ENCODE peak calls at places on chromosomes 16 and 17, in five cellular contexts. W, B, M, C and G are unnamed samples.

GRCh38 chr16:30051518-30051917 is 14.0 kb upstream of the ALDOA start:
- DNase-seq in M (no peak), B (no peak), W (no peak), C (peak; percentile 37), G (peak; percentile 96)

GRCh38 chr17:72576289-72576759 is 455.5 kb downstream of the SOX9 start:
- DNase-seq in B (peak; percentile 72), C (no peak), W (peak; percentile 78), M (no peak), G (no peak)

GRCh38 chr16:46650224-46650623 is 29.0 kb upstream of the SHCBP1 start:
- DNase-seq in M (no peak), B (no peak), C (no peak), W (no peak), G (peak; percentile 91)

GRCh38 chr16:397736-398332 is 835 bp downstream of the NME4 start:
- DNase-seq in M (peak; percentile 89), W (peak; percentile 91), B (peak; percentile 87), C (peak; percentile 57), G (peak; percentile 99)

GRCh38 chr16:4283939-4284338 is 11.1 kb upstream of the TFAP4 start:
- DNase-seq in W (no peak), B (no peak), C (peak; percentile 62), M (no peak), G (peak; percentile 79)

GRCh38 chr17:75754378-75755204 is 10.4 kb downstream of the GALK1 start:
- DNase-seq in B (no peak), M (no peak), C (no peak), W (no peak), G (peak; percentile 72)

GRCh38 chr17:34852614-34853013 is 108.6 kb downstream of the CCT6B start:
- DNase-seq in M (no peak), C (no peak), B (peak; percentile 53), W (no peak), G (no peak)

GRCh38 chr17:48393271-48393670 is 36.7 kb downstream of the SKAP1 start:
- DNase-seq in C (no peak), B (no peak), W (no peak), M (no peak), G (no peak)

GRCh38 chr17:16106161-16106891 is 106.7 kb downstream of the TTC19 start:
- DNase-seq in C (no peak), M (peak; percentile 34), B (no peak), W (no peak), G (peak; percentile 84)

GRCh38 chr17:16104189-16104588 is 104.6 kb downstream of the TTC19 start:
- DNase-seq in M (no peak), B (no peak), C (no peak), W (no peak), G (peak; percentile 48)

GRCh38 chr17:16107165-16107770 is 107.6 kb downstream of the TTC19 start:
- DNase-seq in M (no peak), C (no peak), W (no peak), B (no peak), G (no peak)

GRCh38 chr17:16100737-16101400 is 101.2 kb downstream of the TTC19 start:
- DNase-seq in C (peak; percentile 73), W (no peak), M (no peak), B (no peak), G (no peak)

DNA sequence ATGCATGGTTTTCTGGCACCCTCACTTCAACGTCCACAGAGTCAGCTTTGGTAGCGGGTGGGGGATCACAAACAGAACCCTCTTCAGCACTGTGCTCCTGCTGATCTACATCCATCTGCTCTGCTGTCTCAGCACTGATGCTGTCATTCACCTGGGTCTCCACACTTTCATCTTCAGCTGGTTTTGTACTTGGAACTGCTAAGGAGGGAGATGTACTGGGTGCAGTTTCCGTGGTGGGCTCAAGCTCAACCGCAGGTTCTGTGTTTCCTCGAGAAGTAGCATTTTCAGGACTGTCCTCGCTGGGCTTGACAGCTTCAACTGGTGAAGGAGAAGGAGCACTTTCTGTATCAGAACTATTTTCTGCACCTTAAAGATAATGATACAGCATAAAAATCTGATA is 101.8 kb downstream of the TTC19 start:
- DNase-seq in B (no peak), C (no peak), W (no peak), M (no peak), G (no peak)
- H3K4me2 ChIP-seq in B (no peak overlapping the region), C (no peak overlapping the region), W (no peak overlapping the region), M (no peak overlapping the region), G (no peak overlapping the region)

DNA sequence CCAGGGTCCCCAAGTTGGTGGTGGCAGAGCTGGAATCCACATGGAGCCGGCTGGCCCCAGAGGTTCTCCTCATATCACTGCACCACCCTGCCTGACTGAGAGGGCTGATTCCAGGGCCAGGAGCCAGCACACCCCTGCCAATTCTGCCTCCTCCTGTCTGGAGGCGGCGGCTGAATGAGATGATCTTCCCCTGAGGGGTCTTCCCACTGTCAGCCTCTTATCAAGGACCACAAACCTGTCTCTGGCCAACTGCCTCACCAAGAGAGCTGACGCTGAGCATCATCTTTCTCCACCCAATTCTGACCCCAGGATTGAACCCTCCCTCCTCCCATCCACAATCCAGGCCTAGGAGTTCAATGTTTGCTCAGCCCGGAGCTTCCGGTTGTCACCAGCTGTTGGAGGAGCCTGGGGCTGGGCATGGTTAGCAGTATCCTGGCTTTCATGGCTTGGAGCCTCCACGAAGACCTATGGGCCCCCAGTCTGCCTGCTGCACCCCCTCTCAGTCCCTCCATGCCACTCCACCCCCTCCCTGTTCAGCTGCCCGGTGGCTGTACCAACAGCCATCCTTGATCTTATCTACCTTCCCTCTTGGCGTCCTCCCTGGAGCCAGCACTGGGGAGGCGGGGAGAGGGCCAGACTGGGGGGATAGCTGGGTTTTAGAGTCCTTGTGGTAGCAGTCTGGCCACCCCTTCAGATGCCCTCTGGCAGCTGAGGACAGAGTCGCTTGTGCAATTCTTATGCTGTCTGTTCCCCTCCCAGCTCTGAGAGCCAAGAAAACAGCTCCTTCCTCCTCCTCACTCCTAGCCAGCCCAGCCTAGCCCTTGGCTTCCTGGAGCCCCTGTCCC is 25.6 kb downstream of the ABCC3 start:
- DNase-seq in W (no peak), B (no peak), M (no peak), C (peak; percentile 70), G (peak; percentile 81)
- H2AFZ ChIP-seq in W (no peak overlapping the region), B (peak overlapping the region; percentile 86), M (no peak overlapping the region), C (no peak overlapping the region), G (peak overlapping the region; percentile 65)

DNA sequence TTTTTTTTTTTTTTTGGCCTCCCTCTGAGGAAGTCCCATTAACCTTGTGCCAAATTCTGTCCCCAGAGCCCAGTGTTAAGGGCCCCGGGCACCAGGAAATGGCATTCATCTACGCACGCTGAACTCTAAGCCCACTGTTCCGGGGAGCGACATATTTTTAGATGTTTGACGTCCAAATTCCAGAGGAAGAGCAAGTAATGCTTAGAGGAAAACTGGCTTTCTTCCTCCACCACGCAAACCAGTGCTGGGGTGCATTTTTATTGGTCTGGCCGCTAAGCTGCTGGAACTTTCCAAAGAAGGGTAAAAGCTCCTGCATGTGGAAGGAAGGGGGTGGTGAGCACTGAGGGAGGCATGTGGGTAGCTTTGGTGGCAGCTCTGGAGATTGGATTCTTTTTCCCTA is 8.3 kb downstream of the WFDC1 start:
- DNase-seq in C (no peak), W (no peak), M (peak; percentile 40), B (no peak), G (no peak)
- TF ChIP-seq CTCF in C (no peak), W (no peak), M (no peak), B (no peak), G (no peak)

DNA sequence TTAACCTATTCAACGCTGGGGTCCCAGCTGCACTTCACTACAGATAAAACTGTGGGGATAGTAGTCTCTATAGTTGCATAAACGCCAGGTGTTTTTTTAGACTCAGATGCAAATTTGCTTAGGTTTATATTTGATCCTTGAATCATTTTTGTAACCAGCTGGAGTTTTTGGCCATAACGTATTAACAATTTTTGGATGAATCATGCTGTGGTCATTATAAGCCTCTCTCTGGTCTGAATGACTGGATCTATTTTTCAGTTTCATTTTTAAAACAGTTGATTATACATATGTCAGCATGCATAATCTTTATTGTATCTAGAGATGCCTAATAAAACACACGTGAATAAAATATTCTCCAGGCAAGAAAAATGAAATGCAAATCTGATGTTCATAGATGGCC is 144.1 kb downstream of the KCNJ2 start:
- DNase-seq in B (no peak), W (no peak), M (no peak), C (peak; percentile 46), G (peak; percentile 34)
- H3K4me2 ChIP-seq in B (peak overlapping the region; percentile 29), W (no peak overlapping the region), M (no peak overlapping the region), C (no peak overlapping the region), G (no peak overlapping the region)

DNA sequence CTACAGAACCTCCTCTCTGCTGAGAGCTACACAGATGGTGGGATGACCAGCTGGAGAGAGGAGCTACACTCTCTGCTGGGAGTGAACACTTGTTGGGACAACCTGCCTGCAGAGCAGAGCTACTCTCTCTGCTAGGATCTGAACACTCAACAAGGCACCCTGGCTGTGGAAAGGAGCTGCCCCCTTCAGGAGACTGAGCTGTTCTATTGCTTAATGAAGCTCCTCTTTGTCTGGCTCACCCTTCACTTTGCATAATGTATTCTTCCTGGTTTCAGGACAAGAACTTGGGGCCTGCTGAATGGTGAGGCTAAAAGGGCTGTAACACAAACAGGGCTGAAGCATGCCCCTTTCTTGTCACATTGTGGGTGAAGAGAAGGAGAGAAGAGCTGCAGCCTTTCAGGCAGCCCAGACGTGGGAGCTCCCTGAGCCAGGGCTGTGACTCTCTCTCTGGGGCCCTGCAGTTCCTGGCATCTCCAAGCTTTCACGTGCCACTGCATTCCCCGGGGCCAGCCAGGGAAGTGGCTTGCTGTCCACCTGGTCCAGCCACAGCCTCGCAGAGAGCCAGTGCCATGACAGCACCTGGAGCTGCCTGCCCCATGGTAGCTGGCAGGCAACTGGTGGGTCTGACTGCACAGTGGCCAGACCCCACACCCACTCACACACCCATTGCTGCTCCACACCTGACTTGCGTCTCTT is 272.8 kb upstream of the KCNJ16 start:
- DNase-seq in B (no peak), M (no peak), C (no peak), W (peak; percentile 15), G (no peak)
- H2AFZ ChIP-seq in B (peak overlapping the region; percentile 56), M (no peak overlapping the region), C (no peak overlapping the region), W (peak overlapping the region; percentile 71), G (no peak overlapping the region)